ENCODE peak calls at places on chromosomes 16 and 17, in four cellular contexts. B, Y, J and E are unnamed samples.

GRCh38 chr16:78775161-78775561 is 675.7 kb downstream of the WWOX start:
- DNase-seq in B (no peak), Y (no peak), J (no peak), E (no peak)

GRCh38 chr17:17749921-17750320 is 68.7 kb downstream of the RAI1 start:
- DNase-seq in B (no peak), Y (peak; percentile 47), J (no peak), E (peak; percentile 77)

GRCh38 chr16:67857547-67858233 is 10.2 kb upstream of the CENPT start:
- DNase-seq in B (peak; percentile 72), Y (peak; percentile 75), J (peak; percentile 75), E (peak; percentile 69)

GRCh38 chr16:81823734-81824133 is 44.6 kb downstream of the PLCG2 start:
- DNase-seq in B (no peak), Y (no peak), J (no peak), E (no peak)

GRCh38 chr17:79074650-79075432 is at the start of gene ENGASE:
- DNase-seq in B (peak; percentile 97), Y (peak; percentile 96), J (peak; percentile 99), E (peak; percentile 94)

GRCh38 chr17:67349420-67349819 is 17.0 kb downstream of the PSMD12 start:
- DNase-seq in B (no peak), Y (no peak), J (no peak), E (no peak)

GRCh38 chr17:56821847-56822534 is 11.7 kb downstream of the C17orf67 start:
- DNase-seq in B (no peak), Y (no peak), J (no peak), E (no peak)

GRCh38 chr17:58172369-58173071 is 5.7 kb downstream of the OR4D2 start:
- DNase-seq in B (no peak), Y (no peak), J (peak; percentile 47), E (peak; percentile 35)

GRCh38 chr16:685967-686366 is 1.8 kb upstream of the JMJD8 start:
- DNase-seq in B (no peak), Y (peak; percentile 64), J (peak; percentile 81), E (peak; percentile 64)

GRCh38 chr16:29765167-29766032 is 12.7 kb upstream of the ZG16 start:
- DNase-seq in B (no peak), Y (peak; percentile 69), J (no peak), E (no peak)

GRCh38 chr16:15652293-15653001 is 2.4 kb downstream of the NDE1 start:
- DNase-seq in B (no peak), Y (no peak), J (no peak), E (no peak)

GRCh38 chr16:11700264-11701029 is 32.2 kb downstream of the SNN start:
- DNase-seq in B (no peak), Y (no peak), J (no peak), E (no peak)

GRCh38 chr16:56985288-56985961 is 3.9 kb upstream of the NLRC5 start:
- DNase-seq in B (peak; percentile 54), Y (peak; percentile 72), J (peak; percentile 87), E (no peak)
- TF ChIP-seq POLR2A in B (no peak), Y (no peak), J (peak; percentile 38), E (no peak)

GRCh38 chr16:56547120-56547948 is 17.5 kb upstream of the MT4 start:
- DNase-seq in B (no peak), Y (no peak), J (no peak), E (no peak)
- TF ChIP-seq POLR2A in B (no peak), Y (no peak), J (no peak), E (no peak)

DNA sequence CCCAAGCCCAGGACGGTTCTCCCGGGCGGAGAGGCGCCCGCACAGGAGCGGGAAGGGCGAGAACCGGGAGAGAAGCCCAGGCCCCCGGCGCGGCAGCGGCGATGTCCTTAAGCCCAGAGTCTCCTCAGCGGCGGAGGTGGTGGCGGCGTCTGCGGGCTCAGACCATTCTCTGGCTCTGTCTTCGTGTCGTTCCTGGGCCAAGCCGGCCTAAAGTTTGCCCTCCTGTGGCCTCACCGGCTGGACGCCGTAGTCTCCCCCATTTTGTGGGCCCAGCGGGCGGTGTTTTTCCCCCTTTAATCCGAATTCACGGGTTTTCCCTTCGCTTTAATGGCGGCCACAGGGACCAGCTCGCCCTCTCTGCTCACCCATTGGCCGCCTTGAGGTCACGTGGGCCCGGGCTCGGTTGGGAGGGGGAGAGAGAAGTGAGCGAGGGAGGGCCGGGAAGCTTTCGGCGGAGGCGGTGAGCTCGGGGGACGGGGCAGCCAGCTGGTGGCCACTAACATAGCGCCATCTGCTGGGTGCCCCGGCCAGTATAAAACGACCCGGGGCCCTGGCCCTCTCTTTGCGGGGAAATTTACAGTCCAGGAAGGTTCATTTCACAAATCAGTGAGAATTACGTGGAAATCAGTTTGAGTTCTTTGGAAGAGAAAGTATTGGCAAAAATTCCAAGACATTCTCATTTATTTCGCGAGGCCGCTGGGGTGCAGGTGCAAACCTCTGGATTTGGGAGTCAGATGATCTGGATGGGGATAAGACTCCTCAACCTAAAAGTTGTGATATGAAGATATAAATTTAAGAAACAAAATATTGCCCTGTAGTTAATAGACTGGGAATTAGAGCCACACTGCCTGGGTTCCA is 762 bp upstream of the MED13 start:
- DNase-seq in B (peak; percentile 98), Y (peak; percentile 99), J (peak; percentile 100), E (peak; percentile 98)
- TF ChIP-seq POLR2A in B (peak; percentile 25), Y (peak; percentile 82), J (peak; percentile 71), E (peak; percentile 81)

DNA sequence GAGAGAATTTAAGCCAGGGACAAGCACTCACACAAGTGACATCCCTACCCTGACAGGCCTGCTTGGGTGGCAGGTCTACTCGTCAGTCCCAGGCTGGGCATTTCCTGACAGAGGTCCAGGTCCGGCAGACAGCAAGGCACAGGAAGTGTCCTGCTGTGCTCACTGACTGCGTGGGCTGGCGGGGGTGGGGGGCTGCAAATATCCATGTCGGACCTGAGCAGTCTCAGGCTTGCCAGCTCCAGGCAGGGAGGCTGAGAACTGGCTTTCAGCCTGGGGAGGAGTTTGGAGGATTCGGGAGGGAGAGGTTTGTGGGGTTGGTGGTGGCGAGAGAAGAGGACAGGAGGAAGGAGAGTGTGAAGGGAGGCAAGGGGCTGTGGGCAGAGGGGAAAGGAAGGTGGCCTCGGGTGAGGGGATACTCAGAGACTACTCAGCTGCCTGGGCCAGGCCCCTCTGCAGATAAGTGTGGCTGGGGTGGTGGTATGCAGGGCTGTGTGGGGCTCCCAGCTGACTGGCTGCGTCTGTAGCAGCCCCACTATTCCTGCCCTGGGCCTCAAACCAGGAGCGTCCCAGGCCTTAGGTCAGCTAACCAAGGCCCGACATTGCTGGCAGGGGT is 7.8 kb downstream of the HIC1 start:
- DNase-seq in B (no peak), Y (no peak), J (no peak), E (no peak)
- TF ChIP-seq POLR2A in B (no peak), Y (no peak), J (no peak), E (no peak)

GRCh38 chr17:29717817-29718216 is 95.1 kb upstream of the CORO6 start:
- DNase-seq in B (no peak), Y (no peak), J (no peak), E (no peak)
- TF ChIP-seq POLR2A in B (no peak), Y (no peak), J (no peak), E (no peak)

GRCh38 chr16:86946981-86947380 is 368.6 kb downstream of the FOXL1 start:
- DNase-seq in B (no peak), Y (no peak), J (no peak), E (no peak)

GRCh38 chr16:86948046-86948445 is 369.1 kb downstream of the C16orf95 start:
- DNase-seq in B (no peak), Y (no peak), J (no peak), E (no peak)

GRCh38 chr16:86942469-86943175 is 364.3 kb downstream of the FOXL1 start:
- DNase-seq in B (no peak), Y (no peak), J (no peak), E (no peak)

GRCh38 chr16:86946396-86946795 is 368.0 kb downstream of the FOXL1 start:
- DNase-seq in B (no peak), Y (no peak), J (peak; percentile 62), E (no peak)

DNA sequence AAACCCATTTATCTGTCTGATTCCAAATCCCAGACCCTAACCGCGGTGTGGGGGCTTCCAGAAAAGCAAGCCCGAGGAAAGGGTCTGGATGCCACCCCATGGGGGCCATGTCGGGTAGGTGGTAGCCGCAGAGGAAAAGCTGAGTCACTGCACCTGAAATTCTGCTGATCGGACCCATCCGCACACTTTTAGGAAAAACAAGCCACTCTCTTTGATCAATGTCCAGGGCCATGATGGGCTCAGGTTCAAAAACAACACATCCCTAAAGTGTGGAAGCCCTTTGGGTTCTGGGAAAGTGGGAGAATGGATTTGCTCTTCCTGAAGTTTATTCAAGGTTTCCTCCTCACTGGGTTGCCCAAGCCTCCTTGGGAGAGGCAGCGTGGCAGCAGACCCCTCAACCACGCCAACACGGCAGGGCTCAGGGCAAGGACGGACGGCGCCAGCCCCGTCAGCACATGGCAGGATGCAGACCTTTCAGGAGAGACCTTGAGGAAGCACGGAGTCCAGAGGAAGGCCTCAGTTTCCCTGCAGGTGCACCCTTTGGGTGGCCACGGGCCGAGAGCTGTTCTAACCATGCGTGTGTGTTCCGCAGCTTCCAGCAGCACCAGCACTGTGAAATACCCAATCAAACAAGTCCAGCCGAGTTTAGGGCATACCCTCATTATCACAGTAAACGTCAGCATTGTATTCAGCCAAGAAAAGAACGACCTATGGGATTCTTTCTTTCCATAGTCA is 367.0 kb downstream of the FOXL1 start:
- DNase-seq in B (no peak), Y (no peak), J (no peak), E (no peak)
- TF ChIP-seq POLR2A in B (no peak), Y (no peak), J (no peak), E (no peak)